ENCODE peak calls at places on chromosomes 6 and 20, in five cellular contexts. P, E, H, K and V are unnamed samples.

GRCh38 chr6:41901882-41902519 is 6.8 kb upstream of the USP49 start:
- DNase-seq in P (no peak), K (no peak), H (peak), E (no peak), V (peak)

GRCh38 chr20:20553534-20553933 is 158.9 kb downstream of the RALGAPA2 start:
- DNase-seq in P (no peak), H (no peak), E (no peak), K (no peak), V (no peak)

GRCh38 chr20:17687800-17688199 is 5.8 kb upstream of the RRBP1 start:
- DNase-seq in P (no peak), H (no peak), K (no peak), E (peak), V (no peak)

GRCh38 chr6:72649032-72649984 is 27.4 kb downstream of the KCNQ5 start:
- DNase-seq in K (peak), H (no peak), E (no peak), P (peak), V (peak)

GRCh38 chr6:2871922-2872321 is 30.3 kb upstream of the SERPINB1 start:
- DNase-seq in E (no peak), H (no peak), P (no peak), K (no peak), V (no peak)

GRCh38 chr6:17907467-17908229 is 79.8 kb downstream of the KIF13A start:
- DNase-seq in H (peak), K (peak), P (peak), E (peak), V (peak)

GRCh38 chr6:4085329-4085695 is 6.4 kb upstream of the FAM217A start:
- DNase-seq in H (no peak), K (no peak), P (peak), E (no peak), V (no peak)

GRCh38 chr20:11438412-11438811 is 479.3 kb upstream of the BTBD3 start:
- DNase-seq in E (no peak), H (no peak), K (no peak), P (no peak), V (no peak)

GRCh38 chr6:392441-393390 is 1.2 kb downstream of the IRF4 start:
- DNase-seq in K (no peak), E (no peak), P (no peak), H (no peak), V (no peak)

GRCh38 chr20:63309261-63310071 is 16.5 kb downstream of the COL20A1 start:
- DNase-seq in H (peak), E (no peak), P (peak), K (no peak), V (peak)

GRCh38 chr6:166419268-166419667 is 36.5 kb upstream of the MPC1 start:
- DNase-seq in E (no peak), K (no peak), H (peak), P (peak), V (peak)

GRCh38 chr6:42093582-42094329 is 43.4 kb downstream of the TAF8 start:
- DNase-seq in E (no peak), H (peak), P (no peak), K (no peak), V (peak)

GRCh38 chr6:133348846-133349245 is 107.7 kb downstream of the EYA4 start:
- DNase-seq in K (no peak), H (no peak), P (no peak), E (no peak), V (no peak)

GRCh38 chr6:140485740-140486467 is 1111.5 kb upstream of the CITED2 start:
- DNase-seq in E (no peak), H (no peak), P (peak), K (no peak), V (peak)

GRCh38 chr20:461254-462198 is 807 bp downstream of the TBC1D20 start:
- DNase-seq in P (peak), K (no peak), E (peak), H (peak), V (peak)

GRCh38 chr6:139927236-139927635 is 552.8 kb upstream of the CITED2 start:
- DNase-seq in P (no peak), K (no peak), E (no peak), H (no peak), V (no peak)

GRCh38 chr6:80547827-80548226 is 441.4 kb downstream of the BCKDHB start:
- DNase-seq in E (no peak), H (no peak), P (no peak), K (peak), V (no peak)

GRCh38 chr6:24933868-24934401 is 1.8 kb downstream of the RIPOR2 start:
- DNase-seq in P (peak), E (no peak), K (no peak), H (peak), V (peak)
- TF ChIP-seq CTCF in P (peak), E (no peak), K (peak), H (peak), V (peak)

GRCh38 chr6:128882560-128882959 is 378 bp upstream of the LAMA2 start:
- DNase-seq in E (no peak), K (no peak), P (no peak), H (no peak), V (no peak)

GRCh38 chr6:128885381-128885780 is 2.4 kb downstream of the LAMA2 start:
- DNase-seq in E (no peak), K (no peak), P (no peak), H (no peak), V (no peak)

GRCh38 chr6:128888444-128889175 is 5.7 kb downstream of the LAMA2 start:
- DNase-seq in P (no peak), K (no peak), E (no peak), H (no peak), V (no peak)

DNA sequence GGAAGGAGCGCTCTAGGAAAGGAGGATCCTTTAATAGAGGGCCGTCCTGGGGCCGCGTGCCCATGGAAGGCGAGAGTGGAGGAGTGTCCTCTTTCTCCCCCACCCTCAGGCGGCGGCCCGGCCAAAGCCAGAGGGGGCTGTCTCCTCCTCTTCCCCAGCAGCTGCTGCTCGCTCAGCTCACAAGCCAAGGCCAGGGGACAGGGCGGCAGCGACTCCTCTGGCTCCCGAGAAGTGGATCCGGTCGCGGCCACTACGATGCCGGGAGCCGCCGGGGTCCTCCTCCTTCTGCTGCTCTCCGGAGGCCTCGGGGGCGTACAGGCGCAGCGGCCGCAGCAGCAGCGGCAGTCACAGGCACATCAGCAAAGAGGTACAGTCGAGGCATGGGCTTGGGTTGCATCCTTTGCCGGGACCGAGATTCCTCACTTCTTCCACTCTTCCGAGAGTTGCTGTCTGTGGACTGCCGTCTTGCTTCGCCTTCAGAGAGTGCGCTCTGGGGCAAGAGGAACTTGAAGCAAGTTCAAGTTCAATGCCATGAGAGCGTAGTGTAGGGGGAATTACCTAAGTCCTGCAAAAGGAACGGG is at the start of gene LAMA2:
- DNase-seq in E (peak), K (no peak), H (peak), P (no peak), V (no peak)
- TF ChIP-seq CTCF in E (no peak), K (no peak), H (no peak), P (no peak), V (no peak)

GRCh38 chr6:131910219-131910589 is 41.0 kb downstream of the CCN2 start:
- DNase-seq in E (no peak), K (no peak), P (no peak), H (no peak), V (no peak)
- TF ChIP-seq CTCF in E (no peak), K (no peak), P (peak), H (no peak), V (no peak)

DNA sequence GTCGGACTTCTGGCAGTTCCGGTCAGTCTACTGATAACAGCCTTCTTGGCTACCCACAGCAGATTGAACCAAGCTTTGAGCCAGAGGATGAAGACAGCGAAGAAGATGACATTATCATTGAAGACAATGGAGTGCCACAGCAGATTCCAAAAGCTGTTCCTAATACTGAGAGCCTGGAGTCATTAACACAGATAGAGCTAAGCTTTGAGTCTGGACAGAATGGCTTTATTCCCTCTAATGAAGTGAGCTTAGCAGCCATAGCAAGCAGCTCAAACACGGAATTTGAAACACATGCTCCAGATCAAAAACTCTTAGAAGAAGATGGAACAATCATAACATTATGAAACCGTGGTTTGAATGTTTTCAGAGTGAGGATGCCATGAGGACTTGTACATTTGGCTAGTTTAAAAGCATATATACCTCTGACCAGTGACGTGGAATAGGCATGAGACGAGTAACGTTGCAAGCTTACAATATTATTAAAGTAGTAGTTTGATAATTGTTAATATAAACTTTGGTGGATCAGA is 18.8 kb downstream of the PARD6B start:
- DNase-seq in K (no peak), H (no peak), E (no peak), P (no peak), V (no peak)
- TF ChIP-seq CTCF in K (no peak), H (no peak), E (no peak), P (no peak), V (no peak)

GRCh38 chr6:45626087-45626891 is 248.6 kb upstream of the SUPT3H start:
- DNase-seq in E (peak), H (no peak), P (peak), K (no peak), V (no peak)
- TF ChIP-seq CTCF in E (no peak), H (no peak), P (no peak), K (no peak), V (no peak)

DNA sequence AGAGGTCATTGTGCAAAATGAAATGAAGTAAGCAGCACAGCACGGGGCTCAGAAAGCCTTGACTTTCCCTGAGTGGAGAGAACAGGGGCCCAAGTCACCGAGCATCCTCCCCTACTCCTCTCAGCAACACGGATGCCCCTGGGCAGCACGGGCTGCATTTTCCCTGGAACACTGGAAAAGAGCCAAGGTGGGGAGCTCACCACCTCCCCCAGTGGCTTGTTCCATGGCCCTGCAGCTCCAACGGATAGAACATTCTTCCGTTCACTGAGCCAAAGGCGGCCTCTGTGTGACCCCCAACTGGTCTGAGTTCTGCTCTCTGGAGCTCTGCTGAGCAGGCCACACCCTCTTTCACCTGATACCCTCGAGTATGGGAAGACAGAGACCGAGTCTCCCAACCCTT is 20.8 kb upstream of the EMILIN3 start:
- DNase-seq in H (no peak), E (no peak), P (no peak), K (no peak), V (no peak)
- TF ChIP-seq CTCF in H (no peak), E (no peak), P (no peak), K (no peak), V (no peak)

DNA sequence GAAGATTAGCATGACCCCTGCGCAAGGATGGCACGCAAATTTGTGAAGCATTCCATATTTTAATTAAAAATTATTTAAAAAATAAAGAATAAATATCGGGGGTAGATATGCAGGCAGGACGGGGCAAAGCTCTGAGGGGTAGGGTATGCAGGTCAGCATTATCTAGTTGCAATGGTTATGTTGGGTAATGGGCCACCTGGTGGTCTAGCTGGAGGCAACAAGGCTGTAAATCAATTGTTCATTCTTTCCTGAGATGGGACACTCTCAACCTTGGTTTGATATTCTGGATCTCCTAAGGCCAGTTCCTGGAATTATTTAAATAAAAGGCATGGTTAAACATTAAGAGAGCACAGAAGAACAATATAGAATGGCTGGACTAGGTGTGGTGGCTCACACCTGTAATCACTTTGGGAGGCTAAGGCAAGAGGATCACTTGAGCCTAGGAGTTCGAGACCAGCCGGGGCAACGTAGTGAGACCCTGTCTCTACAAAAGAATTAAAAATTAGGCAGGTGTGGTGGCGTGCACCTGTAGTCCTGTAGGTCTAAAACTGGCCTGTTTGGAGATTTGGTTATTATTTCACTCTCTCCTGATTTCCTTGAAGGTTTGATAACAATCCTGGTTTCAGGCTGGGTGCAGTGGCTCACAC is 15.5 kb downstream of the SRSF6 start:
- DNase-seq in E (no peak), H (no peak), P (no peak), K (no peak), V (no peak)
- TF ChIP-seq CTCF in E (no peak), H (no peak), P (no peak), K (no peak), V (no peak)